ENCODE peak calls at places on chromosomes 5 and 9, in seven cellular contexts. V is CD8-positive, alpha-beta memory T cell; S is activated CD4-positive, alpha-beta T cell treated with anti-CD3 and anti-CD28 coated beads, Interleukin-2, amount 50 U/mL, for 1 hour; O is NB4; R is activated T-helper 1 cell treated with Interleukin-2 at 50 U/mL for 16 hours; H is frontal cortex; K is D721Med. G is an unnamed sample.

GRCh38 chr5:79189439-79190234 is 46.3 kb upstream of the JMY start:
- DNase-seq in V (no peak), S (no peak), O (no peak), R (no peak), H (no peak), K (no peak), G (no peak)

GRCh38 chr5:112691758-112692157 is 45.9 kb upstream of the APC start:
- DNase-seq in V (no peak), S (no peak), O (peak; percentile 73), R (no peak), H (no peak), K (no peak), G (peak; percentile 85)

GRCh38 chr5:82011761-82012160 is 39.9 kb downstream of the ATG10 start:
- DNase-seq in V (no peak), S (no peak), O (no peak), R (no peak), H (no peak), K (no peak), G (no peak)

GRCh38 chr5:77430726-77431125 is 61.4 kb downstream of the WDR41 start:
- DNase-seq in V (no peak), S (no peak), O (no peak), R (no peak), H (no peak), K (no peak), G (no peak)

GRCh38 chr9:80191108-80191507 is 619.3 kb downstream of the TLE4 start:
- DNase-seq in V (no peak), S (no peak), O (no peak), R (no peak), H (no peak), K (no peak), G (no peak)

GRCh38 chr9:88653926-88654325 is 118.9 kb downstream of the NXNL2 start:
- DNase-seq in V (no peak), S (no peak), O (no peak), R (no peak), H (no peak), K (no peak), G (no peak)

GRCh38 chr9:38708759-38709158 is 11.2 kb downstream of the FAM240B start:
- DNase-seq in V (no peak), S (no peak), O (no peak), R (no peak), H (no peak), K (no peak), G (no peak)

GRCh38 chr9:70677336-70677735 is 262.9 kb upstream of the KLF9 start:
- DNase-seq in V (no peak), S (no peak), O (no peak), R (no peak), H (no peak), K (no peak), G (no peak)

GRCh38 chr9:32378496-32378895 is 5.9 kb upstream of the ACO1 start:
- DNase-seq in V (no peak), S (peak; percentile 16), O (peak; percentile 91), R (peak; percentile 5), H (peak; percentile 44), K (no peak), G (peak; percentile 90)

GRCh38 chr9:88174324-88174723 is 36.0 kb upstream of the SPATA31C2 start:
- DNase-seq in V (no peak), S (no peak), O (no peak), R (no peak), H (no peak), K (no peak), G (no peak)

GRCh38 chr9:79480639-79481038 is 91.1 kb upstream of the TLE4 start:
- DNase-seq in V (no peak), S (no peak), O (no peak), R (no peak), H (no peak), K (no peak), G (no peak)

GRCh38 chr9:134419684-134420076 is 93.4 kb downstream of the RXRA start:
- DNase-seq in V (no peak), S (no peak), O (no peak), R (no peak), H (no peak), K (peak; percentile 96), G (peak; percentile 74)

GRCh38 chr9:128689820-128690683 is 1.0 kb downstream of the SET start:
- DNase-seq in V (peak; percentile 53), S (peak; percentile 57), O (peak; percentile 66), R (peak; percentile 44), H (peak; percentile 85), K (no peak), G (peak; percentile 74)

GRCh38 chr9:77456829-77457437 is 191.2 kb downstream of the GNA14 start:
- DNase-seq in V (peak; percentile 60), S (peak; percentile 77), O (peak; percentile 88), R (peak; percentile 56), H (peak; percentile 78), K (no peak), G (peak; percentile 93)

GRCh38 chr5:93246093-93246855 is 334.7 kb downstream of the NR2F1-AS1 start:
- DNase-seq in V (no peak), S (no peak), O (no peak), R (no peak), H (no peak), K (no peak), G (no peak)

GRCh38 chr5:73174100-73174815 is 1.3 kb downstream of the TMEM174 start:
- DNase-seq in V (no peak), S (no peak), O (peak; percentile 20), R (no peak), H (no peak), K (no peak), G (peak; percentile 43)

GRCh38 chr5:130710596-130710995 is 454.5 kb downstream of the HINT1 start:
- DNase-seq in V (no peak), S (no peak), O (no peak), R (no peak), H (no peak), K (no peak), G (no peak)

GRCh38 chr5:133675376-133676154 is 63.2 kb upstream of the FSTL4 start:
- DNase-seq in V (no peak), S (no peak), O (no peak), R (no peak), H (no peak), K (no peak), G (no peak)

GRCh38 chr9:109624901-109625300 is 126.8 kb upstream of the PTPN3 start:
- DNase-seq in V (no peak), S (no peak), O (no peak), R (no peak), H (no peak), K (no peak), G (no peak)

GRCh38 chr5:132295505-132296411 is 1.6 kb downstream of the SLC22A4 start:
- DNase-seq in V (no peak), S (no peak), O (peak; percentile 46), R (no peak), H (no peak), K (no peak), G (no peak)

GRCh38 chr9:121021294-121021693 is 28.8 kb downstream of the C5 start:
- DNase-seq in V (no peak), S (no peak), O (no peak), R (no peak), H (peak; percentile 4), K (no peak), G (no peak)

GRCh38 chr5:149310947-149311675 is 34.2 kb upstream of the GRPEL2 start:
- DNase-seq in V (no peak), S (no peak), O (no peak), R (no peak), H (no peak), K (peak; percentile 83), G (no peak)

GRCh38 chr9:551986-552930 is 289.2 kb upstream of the DMRT1 start:
- DNase-seq in V (no peak), S (no peak), O (no peak), R (no peak), H (no peak), K (no peak), G (no peak)

GRCh38 chr5:54644226-54644625 is 126.7 kb downstream of the SNX18 start:
- DNase-seq in V (no peak), S (no peak), O (no peak), R (no peak), H (no peak), K (no peak), G (no peak)